ENCODE peak calls at places on chromosomes 12 and 14, in six cellular contexts. One of them, this sample, is unnamed.

GRCh38 chr12:75665216-75665615 is 153.8 kb upstream of the KRR1 start:
- DNase-seq in HCT116: no peak
- DNase-seq in hepatocyte: no peak
- DNase-seq in neural progenitor cell: no peak
- DNase-seq in MM.1S: no peak
- DNase-seq in PC-3: no peak
- DNase-seq in this sample: peak

GRCh38 chr14:23930742-23931141 is 22.8 kb upstream of the DHRS4 start:
- DNase-seq in HCT116: no peak
- DNase-seq in hepatocyte: no peak
- DNase-seq in neural progenitor cell: no peak
- DNase-seq in MM.1S: no peak
- DNase-seq in PC-3: peak
- DNase-seq in this sample: peak

GRCh38 chr14:24971255-24971654 is 78.7 kb downstream of the STXBP6 start:
- DNase-seq in HCT116: no peak
- DNase-seq in hepatocyte: no peak
- DNase-seq in neural progenitor cell: no peak
- DNase-seq in MM.1S: no peak
- DNase-seq in PC-3: no peak
- DNase-seq in this sample: no peak

GRCh38 chr14:74618078-74618952 is 6.3 kb upstream of the LTBP2 start:
- DNase-seq in HCT116: peak
- DNase-seq in hepatocyte: no peak
- DNase-seq in neural progenitor cell: no peak
- DNase-seq in MM.1S: no peak
- DNase-seq in PC-3: peak
- DNase-seq in this sample: peak

GRCh38 chr14:99531221-99532096 is 50.2 kb downstream of the CCNK start:
- DNase-seq in HCT116: no peak
- DNase-seq in hepatocyte: no peak
- DNase-seq in neural progenitor cell: peak
- DNase-seq in MM.1S: no peak
- DNase-seq in PC-3: no peak
- DNase-seq in this sample: peak

GRCh38 chr12:94266390-94266789 is 118.0 kb downstream of the PLXNC1 start:
- DNase-seq in HCT116: no peak
- DNase-seq in hepatocyte: no peak
- DNase-seq in neural progenitor cell: no peak
- DNase-seq in MM.1S: no peak
- DNase-seq in PC-3: no peak
- DNase-seq in this sample: peak

GRCh38 chr14:79352026-79352425 is 859.3 kb downstream of the DIO2 start:
- DNase-seq in HCT116: no peak
- DNase-seq in hepatocyte: no peak
- DNase-seq in neural progenitor cell: no peak
- DNase-seq in MM.1S: no peak
- DNase-seq in PC-3: no peak
- DNase-seq in this sample: no peak

GRCh38 chr12:122726056-122726558 is 4.5 kb downstream of the HCAR1 start:
- DNase-seq in HCT116: peak
- DNase-seq in hepatocyte: peak
- DNase-seq in neural progenitor cell: no peak
- DNase-seq in MM.1S: no peak
- DNase-seq in PC-3: peak
- DNase-seq in this sample: no peak

GRCh38 chr12:110247340-110248095 is 33.5 kb upstream of the ATP2A2 start:
- DNase-seq in HCT116: no peak
- DNase-seq in hepatocyte: peak
- DNase-seq in neural progenitor cell: no peak
- DNase-seq in MM.1S: no peak
- DNase-seq in PC-3: peak
- DNase-seq in this sample: no peak

GRCh38 chr12:52053570-52054209 is 2.4 kb downstream of the NR4A1 start:
- DNase-seq in HCT116: no peak
- DNase-seq in hepatocyte: peak
- DNase-seq in neural progenitor cell: no peak
- DNase-seq in MM.1S: no peak
- DNase-seq in PC-3: no peak
- DNase-seq in this sample: no peak

GRCh38 chr14:79724934-79725717 is 486.2 kb downstream of the DIO2 start:
- DNase-seq in HCT116: no peak
- DNase-seq in hepatocyte: no peak
- DNase-seq in neural progenitor cell: no peak
- DNase-seq in MM.1S: peak
- DNase-seq in PC-3: no peak
- DNase-seq in this sample: peak

GRCh38 chr14:88604213-88604612 is 41.4 kb downstream of the ZC3H14 start:
- DNase-seq in HCT116: no peak
- DNase-seq in hepatocyte: no peak
- DNase-seq in neural progenitor cell: peak
- DNase-seq in MM.1S: peak
- DNase-seq in PC-3: no peak
- DNase-seq in this sample: no peak

GRCh38 chr12:111268738-111269572 is 99.9 kb downstream of the PHETA1 start:
- DNase-seq in HCT116: peak
- DNase-seq in hepatocyte: no peak
- DNase-seq in neural progenitor cell: no peak
- DNase-seq in MM.1S: no peak
- DNase-seq in PC-3: peak
- DNase-seq in this sample: peak

DNA sequence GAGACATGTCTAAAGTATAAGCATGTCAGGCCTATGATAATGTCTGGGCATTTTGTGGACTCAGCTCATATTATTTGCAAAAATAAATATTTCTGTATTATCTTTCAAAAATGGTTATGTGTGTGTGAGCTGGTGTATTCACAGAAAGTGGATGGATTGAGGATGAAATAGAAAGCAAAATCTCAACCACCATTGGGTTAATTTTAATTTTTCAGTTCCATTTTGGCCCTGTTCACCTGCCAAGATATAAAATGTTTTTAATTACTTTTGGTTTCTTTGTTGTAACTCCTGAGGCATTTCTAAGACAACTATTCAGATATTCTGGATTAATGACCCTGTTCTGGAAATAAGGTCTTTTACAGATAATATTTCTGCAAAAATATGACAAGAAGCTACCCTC is 232.7 kb upstream of the PPFIA2 start:
- DNase-seq in HCT116: no peak
- DNase-seq in hepatocyte: no peak
- DNase-seq in neural progenitor cell: no peak
- DNase-seq in MM.1S: peak
- DNase-seq in PC-3: no peak
- DNase-seq in this sample: no peak
- TF ChIP-seq EZH2phosphoT487 in HCT116: no peak
- TF ChIP-seq EZH2phosphoT487 in hepatocyte: no peak
- TF ChIP-seq EZH2phosphoT487 in neural progenitor cell: no peak
- TF ChIP-seq EZH2phosphoT487 in MM.1S: no peak
- TF ChIP-seq EZH2phosphoT487 in PC-3: no peak
- TF ChIP-seq EZH2phosphoT487 in this sample: no peak

GRCh38 chr14:21106191-21106505 is 5.3 kb downstream of the TMEM253 start:
- DNase-seq in HCT116: no peak
- DNase-seq in hepatocyte: no peak
- DNase-seq in neural progenitor cell: no peak
- DNase-seq in MM.1S: no peak
- DNase-seq in PC-3: no peak
- DNase-seq in this sample: peak
- TF ChIP-seq EZH2phosphoT487 in HCT116: no peak
- TF ChIP-seq EZH2phosphoT487 in hepatocyte: no peak
- TF ChIP-seq EZH2phosphoT487 in neural progenitor cell: no peak
- TF ChIP-seq EZH2phosphoT487 in MM.1S: no peak
- TF ChIP-seq EZH2phosphoT487 in PC-3: no peak
- TF ChIP-seq EZH2phosphoT487 in this sample: no peak

DNA sequence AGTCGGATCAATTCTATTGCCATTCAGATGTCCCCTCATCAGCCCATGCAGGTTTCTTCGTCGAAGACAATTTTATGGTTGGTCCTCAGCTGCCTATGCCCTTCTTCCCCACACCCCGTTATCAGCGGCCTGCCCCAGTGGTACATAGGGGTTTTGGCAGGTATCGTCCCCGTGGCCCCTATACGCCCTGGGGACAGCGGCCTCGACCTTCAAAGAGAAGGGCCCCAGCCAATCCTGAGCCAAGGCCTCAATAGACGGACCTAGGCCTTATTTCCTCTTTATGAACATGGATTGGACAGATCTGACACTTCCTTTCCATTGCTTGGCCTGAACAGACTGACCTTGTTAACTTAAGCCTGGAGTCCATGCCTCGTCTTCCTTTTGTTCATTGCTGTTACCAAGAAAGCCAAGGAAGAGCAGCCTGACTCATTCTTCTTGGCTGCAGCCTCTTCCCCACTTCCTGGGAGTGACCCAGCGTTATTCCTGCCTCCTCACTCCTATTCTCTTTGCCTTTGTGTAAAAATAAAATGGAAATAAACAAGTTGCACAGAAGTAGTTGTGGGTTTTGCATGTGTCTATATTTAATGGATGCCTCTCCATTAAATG is 156.5 kb upstream of the AMIGO2 start:
- DNase-seq in HCT116: no peak
- DNase-seq in hepatocyte: no peak
- DNase-seq in neural progenitor cell: no peak
- DNase-seq in MM.1S: no peak
- DNase-seq in PC-3: peak
- DNase-seq in this sample: peak
- TF ChIP-seq EZH2phosphoT487 in HCT116: no peak
- TF ChIP-seq EZH2phosphoT487 in hepatocyte: no peak
- TF ChIP-seq EZH2phosphoT487 in neural progenitor cell: no peak
- TF ChIP-seq EZH2phosphoT487 in MM.1S: no peak
- TF ChIP-seq EZH2phosphoT487 in PC-3: no peak
- TF ChIP-seq EZH2phosphoT487 in this sample: no peak

DNA sequence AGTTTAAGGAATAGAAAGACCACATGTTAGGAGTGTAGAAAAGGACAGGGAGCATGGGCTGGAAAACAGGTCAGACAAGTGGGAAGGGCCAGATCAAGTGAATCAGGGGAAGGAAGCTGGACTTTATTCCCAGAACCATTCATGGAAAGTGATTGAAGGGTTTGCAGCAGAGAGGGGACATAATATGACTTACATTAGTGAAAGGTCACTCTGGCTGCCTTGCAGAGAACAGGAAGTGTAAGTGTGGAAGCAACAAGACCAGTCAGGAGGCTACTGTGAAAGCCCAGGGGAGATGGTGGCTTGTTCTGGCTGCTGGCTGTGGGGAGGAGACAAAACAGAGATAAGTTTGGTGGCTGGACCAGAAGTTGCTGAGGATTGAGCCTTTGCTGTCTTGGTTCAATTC is 69.1 kb downstream of the VCPKMT start:
- DNase-seq in HCT116: no peak
- DNase-seq in hepatocyte: peak
- DNase-seq in neural progenitor cell: no peak
- DNase-seq in MM.1S: no peak
- DNase-seq in PC-3: peak
- DNase-seq in this sample: no peak
- TF ChIP-seq EZH2phosphoT487 in HCT116: no peak
- TF ChIP-seq EZH2phosphoT487 in hepatocyte: no peak
- TF ChIP-seq EZH2phosphoT487 in neural progenitor cell: no peak
- TF ChIP-seq EZH2phosphoT487 in MM.1S: no peak
- TF ChIP-seq EZH2phosphoT487 in PC-3: no peak
- TF ChIP-seq EZH2phosphoT487 in this sample: no peak

This sample was measured in GM23248.